ENCODE peak calls at places on chromosomes 16 and 17, in nine cellular contexts. F, M, S, J, L, V, O, W and B are unnamed samples.

GRCh38 chr16:66950971-66951790 is 9.9 kb upstream of the CES3 start:
- DNase-seq in F (no peak), M (no peak), S (no peak), J (no peak), L (no peak), V (no peak), O (no peak), W (no peak), B (no peak)

GRCh38 chr17:61065263-61065773 is 334.3 kb upstream of the TBX2 start:
- DNase-seq in F (no peak), M (no peak), S (peak; percentile 61), J (no peak), L (no peak), V (no peak), O (no peak), W (peak; percentile 10), B (no peak)

GRCh38 chr16:54174201-54174600 is 112.4 kb downstream of the IRX3 start:
- DNase-seq in F (no peak), M (no peak), S (no peak), J (no peak), L (no peak), V (no peak), O (no peak), W (no peak), B (no peak)

GRCh38 chr17:33284022-33284421 is 9.1 kb downstream of the ASIC2 start:
- DNase-seq in F (no peak), M (no peak), S (peak; percentile 83), J (peak; percentile 31), L (no peak), V (no peak), O (peak; percentile 93), W (peak; percentile 70), B (no peak)

GRCh38 chr17:21214777-21215541 is 998 bp upstream of the TMEM11 start:
- DNase-seq in F (no peak), M (no peak), S (peak; percentile 22), J (peak; percentile 2), L (no peak), V (no peak), O (peak; percentile 17), W (peak; percentile 28), B (no peak)

GRCh38 chr17:31967643-31968042 is 30.8 kb downstream of the SUZ12 start:
- DNase-seq in F (no peak), M (no peak), S (no peak), J (no peak), L (no peak), V (no peak), O (peak; percentile 27), W (no peak), B (no peak)

GRCh38 chr16:27729516-27730304 is 179.8 kb downstream of the KATNIP start:
- DNase-seq in F (no peak), M (no peak), S (peak; percentile 72), J (no peak), L (peak; percentile 32), V (no peak), O (peak; percentile 40), W (no peak), B (no peak)

GRCh38 chr17:3557768-3558583 is at the start of gene TRPV3:
- DNase-seq in F (no peak), M (no peak), S (peak; percentile 14), J (peak; percentile 90), L (peak; percentile 59), V (no peak), O (peak; percentile 97), W (no peak), B (no peak)

GRCh38 chr17:59342681-59343127 is 11.2 kb downstream of the YPEL2 start:
- DNase-seq in F (no peak), M (no peak), S (no peak), J (no peak), L (no peak), V (no peak), O (no peak), W (no peak), B (no peak)

GRCh38 chr17:68424861-68425260 is 32.4 kb downstream of the WIPI1 start:
- DNase-seq in F (no peak), M (peak; percentile 80), S (no peak), J (no peak), L (no peak), V (no peak), O (peak; percentile 65), W (no peak), B (no peak)

GRCh38 chr16:88634141-88634993 is 4.0 kb upstream of the IL17C start:
- DNase-seq in F (no peak), M (peak; percentile 89), S (peak; percentile 44), J (no peak), L (peak; percentile 54), V (no peak), O (peak; percentile 54), W (no peak), B (no peak)

GRCh38 chr16:28212532-28212873 is 738 bp upstream of the XPO6 start:
- DNase-seq in F (no peak), M (no peak), S (peak; percentile 29), J (no peak), L (no peak), V (no peak), O (peak; percentile 43), W (no peak), B (no peak)

GRCh38 chr16:68309798-68310197 is 948 bp downstream of the SLC7A6OS start:
- DNase-seq in F (no peak), M (no peak), S (no peak), J (no peak), L (no peak), V (no peak), O (no peak), W (no peak), B (no peak)

GRCh38 chr16:58481931-58482330 is 18.0 kb upstream of the NDRG4 start:
- DNase-seq in F (no peak), M (no peak), S (no peak), J (no peak), L (no peak), V (no peak), O (no peak), W (no peak), B (no peak)

GRCh38 chr17:75896360-75897075 is at the start of gene TRIM65:
- DNase-seq in F (peak; percentile 84), M (peak; percentile 93), S (peak; percentile 81), J (peak; percentile 74), L (peak; percentile 79), V (no peak), O (peak; percentile 79), W (peak; percentile 69), B (peak; percentile 90)

GRCh38 chr16:85524630-85525463 is 88.3 kb upstream of the GSE1 start:
- DNase-seq in F (no peak), M (peak; percentile 92), S (peak; percentile 80), J (peak; percentile 65), L (peak; percentile 76), V (no peak), O (peak; percentile 76), W (no peak), B (peak; percentile 92)

GRCh38 chr16:23079683-23080221 is 69.5 kb downstream of the USP31 start:
- DNase-seq in F (no peak), M (no peak), S (no peak), J (peak; percentile 68), L (no peak), V (no peak), O (peak; percentile 87), W (no peak), B (no peak)

GRCh38 chr17:61480414-61480807 is 28.2 kb downstream of the TBX4 start:
- DNase-seq in F (no peak), M (no peak), S (no peak), J (no peak), L (no peak), V (no peak), O (no peak), W (no peak), B (no peak)

GRCh38 chr16:84985079-84986065 is 26.0 kb downstream of the ZDHHC7 start:
- DNase-seq in F (no peak), M (no peak), S (peak; percentile 75), J (peak; percentile 57), L (no peak), V (no peak), O (peak; percentile 71), W (no peak), B (no peak)

GRCh38 chr16:66578596-66579531 is at the start of gene CMTM2:
- DNase-seq in F (no peak), M (no peak), S (peak; percentile 8), J (no peak), L (no peak), V (no peak), O (no peak), W (no peak), B (no peak)

GRCh38 chr16:1973461-1974156 is 1.8 kb downstream of the TBL3 start:
- DNase-seq in F (no peak), M (no peak), S (no peak), J (no peak), L (no peak), V (no peak), O (no peak), W (no peak), B (no peak)

GRCh38 chr16:5604770-5605169 is 507.2 kb upstream of the EEF2KMT start:
- DNase-seq in F (no peak), M (no peak), S (no peak), J (peak; percentile 49), L (no peak), V (no peak), O (no peak), W (peak; percentile 18), B (no peak)
- TF ChIP-seq CTCF in F (peak; percentile 67), M (peak; percentile 17), S (no peak), J (peak; percentile 57), L (no peak), V (no peak), O (no peak), W (peak; percentile 23), B (no peak)

DNA sequence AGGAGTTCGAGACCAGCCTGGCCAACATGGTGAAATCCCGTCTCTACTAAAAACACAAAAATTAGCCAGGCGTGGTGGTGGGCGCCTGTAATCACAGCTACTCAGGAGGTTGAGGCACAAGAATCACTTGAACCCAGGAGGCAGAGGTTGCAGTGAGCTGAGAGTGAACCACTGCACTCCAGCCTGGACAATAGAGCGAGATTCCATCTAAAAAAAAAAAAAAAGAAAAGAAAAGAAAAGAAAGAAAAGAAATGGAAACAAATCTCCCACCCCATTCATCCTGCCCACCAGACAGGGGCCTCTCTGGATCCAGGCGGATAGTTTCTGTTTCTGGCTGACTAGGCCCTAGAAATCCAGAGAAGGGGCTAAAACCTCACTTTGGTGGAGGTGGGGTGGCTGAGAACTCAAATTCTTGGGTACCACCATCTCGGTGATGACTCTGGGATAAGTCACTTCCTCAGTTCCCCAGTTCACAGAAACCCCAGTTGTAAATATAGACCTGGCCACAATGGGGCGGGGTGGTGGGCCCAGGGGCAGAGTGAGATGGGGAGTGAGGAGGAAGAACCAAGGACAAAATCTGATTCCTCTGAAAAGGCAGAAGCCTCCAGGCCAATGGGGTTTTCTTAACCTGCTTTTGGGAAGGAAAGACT is 22.2 kb downstream of the SOCS1 start:
- DNase-seq in F (no peak), M (no peak), S (no peak), J (no peak), L (no peak), V (no peak), O (no peak), W (no peak), B (no peak)
- TF ChIP-seq CTCF in F (no peak), M (peak; percentile 4), S (no peak), J (no peak), L (no peak), V (no peak), O (no peak), W (no peak), B (no peak)

GRCh38 chr17:77420476-77420803 is 279.7 kb downstream of the SEC14L1 start:
- DNase-seq in F (no peak), M (no peak), S (no peak), J (no peak), L (no peak), V (no peak), O (no peak), W (no peak), B (no peak)
- TF ChIP-seq CTCF in F (peak; percentile 37), M (no peak), S (no peak), J (no peak), L (no peak), V (no peak), O (no peak), W (no peak), B (peak; percentile 24)

GRCh38 chr17:20010099-20010863 is 1.1 kb downstream of the SPECC1 start:
- DNase-seq in F (no peak), M (no peak), S (peak; percentile 80), J (peak; percentile 6), L (no peak), V (no peak), O (peak; percentile 72), W (peak; percentile 65), B (peak; percentile 71)
- TF ChIP-seq CTCF in F (peak; percentile 63), M (peak; percentile 51), S (peak; percentile 59), J (no peak), L (peak; percentile 5), V (no peak), O (peak; percentile 70), W (peak; percentile 63), B (peak; percentile 62)